ENCODE peak calls at places on chromosome 11, in nine cellular contexts. B, M, Q, I, S, G, D, Y and N are unnamed samples.

GRCh38 chr11:47607380-47607779 is 13.2 kb upstream of the C1QTNF4 start:
- ATAC-seq in B (no peak), M (no peak), Q (no peak), I (no peak), S (no peak), G (no peak), D (no peak), Y (no peak), N (no peak)

GRCh38 chr11:128021304-128022006 is 565.9 kb downstream of the ETS1 start:
- ATAC-seq in B (peak), M (no peak), Q (no peak), I (no peak), S (peak), G (no peak), D (no peak), Y (no peak), N (no peak)

GRCh38 chr11:27696961-27697360 is 3.3 kb downstream of the BDNF start:
- ATAC-seq in B (no peak), M (no peak), Q (no peak), I (no peak), S (no peak), G (no peak), D (no peak), Y (no peak), N (no peak)

GRCh38 chr11:120256779-120257178 is 16.8 kb downstream of the POU2F3 start:
- ATAC-seq in B (no peak), M (no peak), Q (no peak), I (no peak), S (no peak), G (no peak), D (no peak), Y (no peak), N (no peak)

GRCh38 chr11:63015521-63016215 is at the start of gene SLC22A8:
- ATAC-seq in B (no peak), M (no peak), Q (no peak), I (no peak), S (no peak), G (no peak), D (no peak), Y (no peak), N (no peak)

GRCh38 chr11:27705873-27706820 is 5.9 kb upstream of the BDNF start:
- ATAC-seq in B (peak), M (no peak), Q (no peak), I (no peak), S (no peak), G (no peak), D (no peak), Y (peak), N (no peak)

GRCh38 chr11:84480151-84480550 is 1147.0 kb downstream of the DLG2 start:
- ATAC-seq in B (no peak), M (no peak), Q (no peak), I (no peak), S (no peak), G (no peak), D (no peak), Y (no peak), N (no peak)

GRCh38 chr11:73286240-73286810 is 14.2 kb downstream of the P2RY6 start:
- ATAC-seq in B (no peak), M (no peak), Q (no peak), I (no peak), S (no peak), G (no peak), D (no peak), Y (no peak), N (no peak)

GRCh38 chr11:11344045-11344444 is 9.0 kb downstream of the CSNK2A3 start:
- ATAC-seq in B (peak), M (no peak), Q (no peak), I (no peak), S (peak), G (no peak), D (no peak), Y (no peak), N (peak)

GRCh38 chr11:88042238-88043032 is 132.8 kb downstream of the RAB38 start:
- ATAC-seq in B (no peak), M (no peak), Q (peak), I (no peak), S (no peak), G (no peak), D (no peak), Y (no peak), N (no peak)

GRCh38 chr11:2824851-2825250 is 60.7 kb downstream of the CDKN1C start:
- ATAC-seq in B (no peak), M (no peak), Q (no peak), I (no peak), S (no peak), G (no peak), D (no peak), Y (peak), N (no peak)

GRCh38 chr11:106858200-106858599 is 160.1 kb downstream of the GUCY1A2 start:
- ATAC-seq in B (no peak), M (no peak), Q (no peak), I (no peak), S (no peak), G (no peak), D (no peak), Y (no peak), N (no peak)

GRCh38 chr11:32706985-32707736 is 87.3 kb downstream of the CCDC73 start:
- ATAC-seq in B (peak), M (no peak), Q (no peak), I (peak), S (no peak), G (peak), D (peak), Y (peak), N (peak)

GRCh38 chr11:34478845-34479663 is 34.5 kb downstream of the ELF5 start:
- ATAC-seq in B (no peak), M (no peak), Q (no peak), I (no peak), S (no peak), G (no peak), D (no peak), Y (no peak), N (no peak)

GRCh38 chr11:81301426-81301825 is 1432.2 kb downstream of the FAM181B start:
- ATAC-seq in B (no peak), M (no peak), Q (no peak), I (no peak), S (no peak), G (no peak), D (no peak), Y (no peak), N (no peak)

GRCh38 chr11:87300640-87301381 is 263.1 kb downstream of the TMEM135 start:
- ATAC-seq in B (no peak), M (peak), Q (no peak), I (no peak), S (peak), G (peak), D (no peak), Y (peak), N (no peak)

GRCh38 chr11:91981995-91982394 is 242.6 kb upstream of the FAT3 start:
- ATAC-seq in B (no peak), M (no peak), Q (no peak), I (no peak), S (no peak), G (peak), D (no peak), Y (peak), N (no peak)

GRCh38 chr11:59463176-59463575 is 6.4 kb downstream of the OR4D6 start:
- ATAC-seq in B (no peak), M (no peak), Q (no peak), I (no peak), S (no peak), G (no peak), D (no peak), Y (peak), N (no peak)